ENCODE peak calls at places on chromosomes 11 and 22, in seven cellular contexts. P is HCT116; J is activated CD4-positive, CD25-positive, alpha-beta regulatory T cell; N is IMR-90; M is Karpas-422; Z is transverse colon; K is activated CD4-positive, alpha-beta T cell treated with anti-CD3 and anti-CD28 coated beads for 24 hours. X is an unnamed sample.

GRCh38 chr11:94193288-94193687 is 64.6 kb downstream of the PANX1 start:
- DNase-seq in P (no peak), J (no peak), N (peak), M (no peak), Z (no peak), K (no peak), X (no peak)

GRCh38 chr11:33242575-33242974 is 14.6 kb upstream of the HIPK3 start:
- DNase-seq in P (no peak), J (no peak), N (no peak), M (no peak), Z (no peak), K (no peak), X (no peak)

GRCh38 chr11:59556883-59557205 is 45.5 kb downstream of the OR4D9 start:
- DNase-seq in P (no peak), J (no peak), N (no peak), M (peak), Z (no peak), K (no peak), X (peak)

GRCh38 chr11:65316311-65316978 is 1.8 kb downstream of the CDC42EP2 start:
- DNase-seq in P (no peak), J (no peak), N (peak), M (peak), Z (peak), K (no peak), X (no peak)

GRCh38 chr11:10514210-10514609 is 26.8 kb downstream of the RNF141 start:
- DNase-seq in P (no peak), J (no peak), N (peak), M (peak), Z (no peak), K (no peak), X (no peak)

GRCh38 chr11:71206186-71206585 is 46.2 kb downstream of the SHANK2 start:
- DNase-seq in P (no peak), J (no peak), N (peak), M (no peak), Z (peak), K (no peak), X (no peak)

GRCh38 chr22:49667236-49667635 is 160.4 kb downstream of the BRD1 start:
- DNase-seq in P (no peak), J (no peak), N (no peak), M (peak), Z (peak), K (no peak), X (no peak)

GRCh38 chr11:106875013-106875412 is 143.3 kb downstream of the GUCY1A2 start:
- DNase-seq in P (no peak), J (no peak), N (no peak), M (no peak), Z (no peak), K (no peak), X (no peak)

GRCh38 chr11:57049749-57050148 is 61.0 kb downstream of the OR5AK2 start:
- DNase-seq in P (no peak), J (no peak), N (no peak), M (no peak), Z (no peak), K (no peak), X (no peak)

GRCh38 chr11:15941206-15941770 is 415.1 kb downstream of the SOX6 start:
- DNase-seq in P (no peak), J (no peak), N (no peak), M (peak), Z (no peak), K (no peak), X (no peak)